ENCODE peak calls at places on chromosome 12, in ten cellular contexts. One of them, this sample, is unnamed. For H3K9me3, the result is how much of the 10 kb centered on the place peaks cover.

GRCh38 chr12:19277707-19278106 is 148.2 kb downstream of the PLEKHA5 start:
- DNase-seq in upper lobe of left lung: no peak
- DNase-seq in HepG2: no peak
- DNase-seq in sigmoid colon: no peak
- DNase-seq in suprapubic skin: no peak
- DNase-seq in GM12878: no peak
- DNase-seq in transverse colon: no peak
- DNase-seq in stomach: no peak
- DNase-seq in K562: no peak
- DNase-seq in SK-N-SH: no peak
- DNase-seq in this sample: no peak

GRCh38 chr12:48979602-48980388 is 1.7 kb downstream of the WNT1 start:
- DNase-seq in upper lobe of left lung: peak
- DNase-seq in HepG2: no peak
- DNase-seq in GM12878: no peak
- DNase-seq in SK-N-SH: no peak
- DNase-seq in stomach: peak
- DNase-seq in suprapubic skin: no peak
- DNase-seq in transverse colon: peak
- DNase-seq in sigmoid colon: no peak
- DNase-seq in K562: no peak
- DNase-seq in this sample: no peak

GRCh38 chr12:78703820-78704525 is 160.6 kb upstream of the SYT1 start:
- DNase-seq in GM12878: no peak
- DNase-seq in transverse colon: no peak
- DNase-seq in HepG2: no peak
- DNase-seq in stomach: no peak
- DNase-seq in sigmoid colon: no peak
- DNase-seq in K562: no peak
- DNase-seq in suprapubic skin: no peak
- DNase-seq in SK-N-SH: no peak
- DNase-seq in upper lobe of left lung: no peak
- DNase-seq in this sample: no peak

GRCh38 chr12:126967152-126967551 is 1299.8 kb upstream of the TMEM132C start:
- DNase-seq in stomach: no peak
- DNase-seq in transverse colon: no peak
- DNase-seq in sigmoid colon: no peak
- DNase-seq in suprapubic skin: no peak
- DNase-seq in GM12878: no peak
- DNase-seq in SK-N-SH: no peak
- DNase-seq in HepG2: no peak
- DNase-seq in K562: no peak
- DNase-seq in upper lobe of left lung: no peak
- DNase-seq in this sample: peak

GRCh38 chr12:116282371-116283286 is 5.1 kb upstream of the MED13L start:
- DNase-seq in upper lobe of left lung: no peak
- DNase-seq in GM12878: no peak
- DNase-seq in K562: peak
- DNase-seq in sigmoid colon: no peak
- DNase-seq in HepG2: no peak
- DNase-seq in stomach: no peak
- DNase-seq in transverse colon: no peak
- DNase-seq in SK-N-SH: no peak
- DNase-seq in suprapubic skin: no peak
- DNase-seq in this sample: peak

GRCh38 chr12:90280033-90280432 is 571.4 kb upstream of the ATP2B1 start:
- DNase-seq in K562: no peak
- DNase-seq in HepG2: no peak
- DNase-seq in upper lobe of left lung: no peak
- DNase-seq in stomach: no peak
- DNase-seq in SK-N-SH: no peak
- DNase-seq in transverse colon: no peak
- DNase-seq in GM12878: no peak
- DNase-seq in sigmoid colon: no peak
- DNase-seq in suprapubic skin: no peak
- DNase-seq in this sample: no peak

GRCh38 chr12:81284137-81284536 is 206.3 kb downstream of the ACSS3 start:
- DNase-seq in upper lobe of left lung: no peak
- DNase-seq in suprapubic skin: no peak
- DNase-seq in K562: no peak
- DNase-seq in SK-N-SH: no peak
- DNase-seq in transverse colon: no peak
- DNase-seq in stomach: no peak
- DNase-seq in GM12878: no peak
- DNase-seq in sigmoid colon: no peak
- DNase-seq in HepG2: no peak
- DNase-seq in this sample: no peak

GRCh38 chr12:124914392-124915248 is at the start of gene UBC:
- DNase-seq in upper lobe of left lung: peak
- DNase-seq in K562: peak
- DNase-seq in GM12878: no peak
- DNase-seq in HepG2: peak
- DNase-seq in suprapubic skin: peak
- DNase-seq in transverse colon: peak
- DNase-seq in sigmoid colon: peak
- DNase-seq in stomach: peak
- DNase-seq in SK-N-SH: peak
- DNase-seq in this sample: peak

GRCh38 chr12:68393398-68393797 is 61.2 kb upstream of the MDM1 start:
- DNase-seq in GM12878: no peak
- DNase-seq in HepG2: no peak
- DNase-seq in upper lobe of left lung: no peak
- DNase-seq in sigmoid colon: no peak
- DNase-seq in stomach: no peak
- DNase-seq in K562: no peak
- DNase-seq in SK-N-SH: no peak
- DNase-seq in suprapubic skin: no peak
- DNase-seq in transverse colon: no peak
- DNase-seq in this sample: no peak

GRCh38 chr12:126663304-126664094 is 1598.3 kb downstream of the AACS start:
- DNase-seq in GM12878: no peak
- DNase-seq in HepG2: peak
- DNase-seq in suprapubic skin: no peak
- DNase-seq in K562: peak
- DNase-seq in transverse colon: no peak
- DNase-seq in stomach: no peak
- DNase-seq in SK-N-SH: peak
- DNase-seq in upper lobe of left lung: no peak
- DNase-seq in sigmoid colon: no peak
- DNase-seq in this sample: no peak

GRCh38 chr12:122303068-122303467 is 36.8 kb upstream of the VPS33A start:
- DNase-seq in transverse colon: no peak
- DNase-seq in stomach: no peak
- DNase-seq in SK-N-SH: no peak
- DNase-seq in sigmoid colon: no peak
- DNase-seq in upper lobe of left lung: no peak
- DNase-seq in K562: no peak
- DNase-seq in GM12878: no peak
- DNase-seq in HepG2: no peak
- DNase-seq in suprapubic skin: no peak
- DNase-seq in this sample: no peak

GRCh38 chr12:125451408-125451807 is 386.2 kb downstream of the AACS start:
- DNase-seq in SK-N-SH: no peak
- DNase-seq in K562: no peak
- DNase-seq in suprapubic skin: no peak
- DNase-seq in stomach: no peak
- DNase-seq in sigmoid colon: no peak
- DNase-seq in upper lobe of left lung: no peak
- DNase-seq in GM12878: no peak
- DNase-seq in HepG2: no peak
- DNase-seq in transverse colon: no peak
- DNase-seq in this sample: no peak

GRCh38 chr12:90250766-90251165 is 542.1 kb upstream of the ATP2B1 start:
- DNase-seq in upper lobe of left lung: no peak
- DNase-seq in SK-N-SH: no peak
- DNase-seq in sigmoid colon: peak
- DNase-seq in suprapubic skin: no peak
- DNase-seq in stomach: no peak
- DNase-seq in GM12878: no peak
- DNase-seq in transverse colon: no peak
- DNase-seq in K562: no peak
- DNase-seq in HepG2: no peak
- DNase-seq in this sample: no peak

GRCh38 chr12:67991158-67991557 is 1.9 kb downstream of the IFNG-AS1 start:
- DNase-seq in GM12878: no peak
- DNase-seq in stomach: no peak
- DNase-seq in SK-N-SH: no peak
- DNase-seq in K562: no peak
- DNase-seq in sigmoid colon: no peak
- DNase-seq in transverse colon: peak
- DNase-seq in upper lobe of left lung: no peak
- DNase-seq in suprapubic skin: no peak
- DNase-seq in HepG2: no peak
- DNase-seq in this sample: no peak

GRCh38 chr12:54028324-54029201 is at the start of gene HOXC6:
- DNase-seq in GM12878: no peak
- DNase-seq in HepG2: no peak
- DNase-seq in suprapubic skin: no peak
- DNase-seq in transverse colon: no peak
- DNase-seq in SK-N-SH: peak
- DNase-seq in K562: peak
- DNase-seq in sigmoid colon: no peak
- DNase-seq in stomach: no peak
- DNase-seq in upper lobe of left lung: peak
- DNase-seq in this sample: no peak

GRCh38 chr12:11677752-11678151 is 28.3 kb downstream of the ETV6 start:
- DNase-seq in transverse colon: no peak
- DNase-seq in stomach: no peak
- DNase-seq in suprapubic skin: no peak
- DNase-seq in HepG2: no peak
- DNase-seq in K562: no peak
- DNase-seq in sigmoid colon: no peak
- DNase-seq in SK-N-SH: no peak
- DNase-seq in GM12878: no peak
- DNase-seq in upper lobe of left lung: peak
- DNase-seq in this sample: no peak

GRCh38 chr12:92139634-92140555 is 5.8 kb downstream of the BTG1 start:
- DNase-seq in K562: no peak
- DNase-seq in suprapubic skin: no peak
- DNase-seq in transverse colon: no peak
- DNase-seq in stomach: no peak
- DNase-seq in upper lobe of left lung: no peak
- DNase-seq in HepG2: no peak
- DNase-seq in sigmoid colon: no peak
- DNase-seq in SK-N-SH: no peak
- DNase-seq in GM12878: no peak
- DNase-seq in this sample: no peak

DNA sequence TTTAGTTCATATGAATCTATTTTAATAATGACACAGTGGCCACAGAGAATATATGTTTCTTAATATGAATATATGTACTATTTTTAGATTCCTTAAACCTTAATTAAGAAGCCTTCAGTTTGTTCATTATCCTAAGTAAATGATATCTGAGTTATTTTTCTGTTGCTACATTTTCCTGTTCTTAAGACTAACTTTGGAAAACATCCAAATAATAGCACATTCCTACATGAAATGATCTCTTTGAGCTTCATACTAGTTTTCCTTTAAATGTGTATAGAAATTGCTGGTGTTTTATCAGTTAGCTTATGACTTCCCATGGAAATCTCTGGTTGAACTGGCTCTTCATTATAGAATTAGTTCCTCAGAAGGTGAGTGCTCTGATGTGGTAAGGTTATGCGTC is 72.1 kb downstream of the POLR3B start:
- DNase-seq in GM12878: no peak
- DNase-seq in sigmoid colon: no peak
- DNase-seq in HepG2: no peak
- DNase-seq in transverse colon: no peak
- DNase-seq in suprapubic skin: no peak
- DNase-seq in SK-N-SH: no peak
- DNase-seq in upper lobe of left lung: no peak
- DNase-seq in stomach: no peak
- DNase-seq in K562: no peak
- DNase-seq in this sample: no peak
- TF ChIP-seq POLR2AphosphoS5 in GM12878: no peak
- TF ChIP-seq POLR2AphosphoS5 in sigmoid colon: no peak
- TF ChIP-seq POLR2AphosphoS5 in HepG2: no peak
- TF ChIP-seq POLR2AphosphoS5 in transverse colon: no peak
- TF ChIP-seq POLR2AphosphoS5 in suprapubic skin: no peak
- TF ChIP-seq POLR2AphosphoS5 in SK-N-SH: no peak
- TF ChIP-seq POLR2AphosphoS5 in upper lobe of left lung: no peak
- TF ChIP-seq POLR2AphosphoS5 in stomach: no peak
- TF ChIP-seq POLR2AphosphoS5 in K562: no peak
- TF ChIP-seq POLR2AphosphoS5 in this sample: no peak

GRCh38 chr12:131138638-131139362 is 185.1 kb downstream of the ADGRD1 start:
- DNase-seq in GM12878: no peak
- DNase-seq in suprapubic skin: no peak
- DNase-seq in upper lobe of left lung: peak
- DNase-seq in sigmoid colon: peak
- DNase-seq in stomach: no peak
- DNase-seq in K562: no peak
- DNase-seq in HepG2: no peak
- DNase-seq in SK-N-SH: no peak
- DNase-seq in transverse colon: no peak
- DNase-seq in this sample: no peak
- H3K9me3 ChIP-seq in GM12878: under half
- H3K9me3 ChIP-seq in suprapubic skin: under half
- H3K9me3 ChIP-seq in upper lobe of left lung: under half
- H3K9me3 ChIP-seq in sigmoid colon: under half
- H3K9me3 ChIP-seq in stomach: under half
- H3K9me3 ChIP-seq in K562: under half
- H3K9me3 ChIP-seq in HepG2: under half
- H3K9me3 ChIP-seq in SK-N-SH: under half
- H3K9me3 ChIP-seq in transverse colon: under half
- H3K9me3 ChIP-seq in this sample: under half

GRCh38 chr12:42921741-42922511 is 332.4 kb upstream of the PRICKLE1 start:
- DNase-seq in sigmoid colon: no peak
- DNase-seq in transverse colon: no peak
- DNase-seq in SK-N-SH: peak
- DNase-seq in stomach: no peak
- DNase-seq in suprapubic skin: no peak
- DNase-seq in K562: no peak
- DNase-seq in HepG2: no peak
- DNase-seq in upper lobe of left lung: no peak
- DNase-seq in GM12878: no peak
- DNase-seq in this sample: no peak
- TF ChIP-seq EP300 in sigmoid colon: no peak
- TF ChIP-seq EP300 in transverse colon: no peak
- TF ChIP-seq EP300 in SK-N-SH: peak
- TF ChIP-seq EP300 in stomach: no peak
- TF ChIP-seq EP300 in suprapubic skin: no peak
- TF ChIP-seq EP300 in K562: no peak
- TF ChIP-seq EP300 in HepG2: no peak
- TF ChIP-seq EP300 in upper lobe of left lung: no peak
- TF ChIP-seq EP300 in GM12878: no peak
- TF ChIP-seq EP300 in this sample: no peak

DNA sequence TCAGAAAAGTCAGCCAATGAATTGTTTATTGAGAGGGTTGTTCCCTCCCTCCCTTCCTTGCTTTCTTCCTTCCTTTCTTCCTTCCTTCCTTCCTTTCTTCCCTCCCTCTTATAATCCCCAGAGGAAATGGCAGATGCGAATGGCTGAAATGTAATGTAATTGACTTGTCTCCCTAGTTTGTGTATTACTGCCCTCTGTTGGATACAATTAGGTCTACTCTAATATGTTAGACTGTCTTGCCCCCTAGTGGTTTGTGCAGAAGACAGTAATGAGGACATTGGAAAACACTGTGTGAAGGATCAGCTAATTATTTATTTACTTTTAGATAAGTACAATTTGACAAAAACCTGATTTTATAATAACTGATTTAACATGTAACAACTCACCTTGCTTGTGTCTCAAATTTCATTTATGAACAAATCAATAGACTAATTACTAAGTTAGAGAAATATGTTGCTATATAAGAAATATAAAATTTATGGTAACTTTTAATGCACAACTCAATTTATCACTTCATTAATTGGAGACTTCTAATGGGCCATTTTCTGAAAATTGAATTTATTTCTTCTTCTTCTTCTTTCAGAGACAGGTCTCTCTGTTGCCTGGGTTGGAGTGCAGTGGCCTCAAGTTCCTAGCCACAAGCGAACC is 229.8 kb upstream of the LRIG3 start:
- DNase-seq in sigmoid colon: no peak
- DNase-seq in SK-N-SH: peak
- DNase-seq in GM12878: peak
- DNase-seq in K562: peak
- DNase-seq in transverse colon: no peak
- DNase-seq in stomach: no peak
- DNase-seq in suprapubic skin: no peak
- DNase-seq in HepG2: peak
- DNase-seq in upper lobe of left lung: no peak
- DNase-seq in this sample: no peak
- TF ChIP-seq POLR2AphosphoS5 in sigmoid colon: no peak
- TF ChIP-seq POLR2AphosphoS5 in SK-N-SH: no peak
- TF ChIP-seq POLR2AphosphoS5 in GM12878: no peak
- TF ChIP-seq POLR2AphosphoS5 in K562: no peak
- TF ChIP-seq POLR2AphosphoS5 in transverse colon: no peak
- TF ChIP-seq POLR2AphosphoS5 in stomach: no peak
- TF ChIP-seq POLR2AphosphoS5 in suprapubic skin: no peak
- TF ChIP-seq POLR2AphosphoS5 in HepG2: no peak
- TF ChIP-seq POLR2AphosphoS5 in upper lobe of left lung: no peak
- TF ChIP-seq POLR2AphosphoS5 in this sample: no peak

This sample was measured in esophagus muscularis mucosa.